ENCODE peak calls at places on chromosomes 13 and 19, in four cellular contexts. Q is tibial nerve, H is choroid plexus epithelial cell, U is epithelial cell of esophagus. E is an unnamed sample.
A peak's percentile ranks its signal among the peaks of the same experiment; 100 is the strongest.

GRCh38 chr19:22797040-22797439 is 13.1 kb upstream of the ZNF99 start:
- DNase-seq in Q (no peak), H (no peak), U (no peak), E (no peak)

GRCh38 chr19:17385878-17386611 is 8.0 kb downstream of the CCDC194 start:
- DNase-seq in Q (peak; percentile 33), H (peak; percentile 65), U (peak; percentile 51), E (peak; percentile 81)

GRCh38 chr19:39846176-39846677 is at the start of gene FBL:
- DNase-seq in Q (peak; percentile 90), H (peak; percentile 93), U (peak; percentile 92), E (peak; percentile 99)

GRCh38 chr13:110129539-110130186 is 177.3 kb downstream of the COL4A1 start:
- DNase-seq in Q (no peak), H (no peak), U (no peak), E (no peak)

GRCh38 chr19:31338069-31338767 is 11.0 kb downstream of the TSHZ3 start:
- DNase-seq in Q (no peak), H (peak; percentile 92), U (peak; percentile 23), E (peak; percentile 36)

GRCh38 chr19:33488826-33489225 is 32.8 kb downstream of the PEPD start:
- DNase-seq in Q (no peak), H (no peak), U (no peak), E (no peak)

GRCh38 chr13:74068471-74068870 is 65.7 kb downstream of the KLF12 start:
- DNase-seq in Q (no peak), H (no peak), U (no peak), E (no peak)

GRCh38 chr13:39417131-39417530 is 185.9 kb downstream of the LHFPL6 start:
- DNase-seq in Q (no peak), H (no peak), U (no peak), E (peak; percentile 51)

GRCh38 chr19:45305421-45305820 is 17.3 kb downstream of the CKM start:
- DNase-seq in Q (no peak), H (peak; percentile 58), U (no peak), E (no peak)

GRCh38 chr19:756232-756631 is 5.3 kb downstream of the MISP start:
- DNase-seq in Q (no peak), H (peak; percentile 52), U (peak; percentile 68), E (peak; percentile 7)

GRCh38 chr13:39410089-39410901 is 192.7 kb downstream of the LHFPL6 start:
- DNase-seq in Q (no peak), H (peak; percentile 93), U (no peak), E (peak; percentile 88)

GRCh38 chr19:35352177-35352447 is 4.4 kb downstream of the FFAR1 start:
- DNase-seq in Q (no peak), H (no peak), U (no peak), E (no peak)

GRCh38 chr19:16160445-16160942 is 12.8 kb downstream of the CIB3 start:
- DNase-seq in Q (no peak), H (no peak), U (no peak), E (no peak)

GRCh38 chr19:29714371-29714952 is 599 bp downstream of the C19orf12 start:
- DNase-seq in Q (no peak), H (no peak), U (no peak), E (no peak)

GRCh38 chr19:34507414-34508067 is 26.0 kb downstream of the WTIP start:
- DNase-seq in Q (no peak), H (no peak), U (no peak), E (no peak)

GRCh38 chr13:44128522-44128921 is 245.1 kb upstream of the SERP2 start:
- DNase-seq in Q (no peak), H (no peak), U (no peak), E (no peak)

GRCh38 chr13:48567521-48568331 is 34.8 kb upstream of the RCBTB2 start:
- DNase-seq in Q (no peak), H (peak; percentile 39), U (peak; percentile 44), E (peak; percentile 91)

GRCh38 chr13:79491715-79492114 is 10.8 kb downstream of the NDFIP2 start:
- DNase-seq in Q (no peak), H (peak; percentile 88), U (peak; percentile 96), E (peak; percentile 85)

GRCh38 chr13:76711515-76712182 is 174.6 kb downstream of the KCTD12 start:
- DNase-seq in Q (no peak), H (peak; percentile 96), U (peak; percentile 70), E (peak; percentile 95)

GRCh38 chr19:7894612-7895309 is 6.5 kb downstream of the LRRC8E start:
- DNase-seq in Q (no peak), H (no peak), U (peak; percentile 50), E (no peak)

GRCh38 chr13:95552539-95553270 is at the start of gene CLDN10:
- DNase-seq in Q (no peak), H (no peak), U (no peak), E (no peak)

GRCh38 chr13:60572003-60572792 is 175.2 kb downstream of the TDRD3 start:
- DNase-seq in Q (no peak), H (peak; percentile 87), U (peak; percentile 88), E (no peak)

GRCh38 chr19:7596191-7596937 is 701 bp downstream of the CAMSAP3 start:
- DNase-seq in Q (no peak), H (no peak), U (no peak), E (no peak)

GRCh38 chr19:39917561-39918182 is 16.8 kb downstream of the FCGBP start:
- DNase-seq in Q (no peak), H (no peak), U (no peak), E (no peak)

GRCh38 chr19:38974599-38975213 is 836 bp downstream of the FBXO17 start:
- DNase-seq in Q (no peak), H (no peak), U (no peak), E (peak; percentile 61)

GRCh38 chr19:13794388-13794751 is 873 bp upstream of the ZSWIM4 start:
- DNase-seq in Q (peak; percentile 58), H (peak; percentile 99), U (peak; percentile 68), E (peak; percentile 77)

GRCh38 chr13:80668452-80668851 is 327.5 kb upstream of the SPRY2 start:
- DNase-seq in Q (no peak), H (no peak), U (no peak), E (no peak)

GRCh38 chr13:107553838-107554237 is 661.5 kb downstream of the LIG4 start:
- DNase-seq in Q (no peak), H (peak; percentile 39), U (no peak), E (no peak)

GRCh38 chr13:60431108-60431700 is 34.2 kb downstream of the TDRD3 start:
- DNase-seq in Q (no peak), H (peak; percentile 85), U (peak; percentile 65), E (peak; percentile 82)

DNA sequence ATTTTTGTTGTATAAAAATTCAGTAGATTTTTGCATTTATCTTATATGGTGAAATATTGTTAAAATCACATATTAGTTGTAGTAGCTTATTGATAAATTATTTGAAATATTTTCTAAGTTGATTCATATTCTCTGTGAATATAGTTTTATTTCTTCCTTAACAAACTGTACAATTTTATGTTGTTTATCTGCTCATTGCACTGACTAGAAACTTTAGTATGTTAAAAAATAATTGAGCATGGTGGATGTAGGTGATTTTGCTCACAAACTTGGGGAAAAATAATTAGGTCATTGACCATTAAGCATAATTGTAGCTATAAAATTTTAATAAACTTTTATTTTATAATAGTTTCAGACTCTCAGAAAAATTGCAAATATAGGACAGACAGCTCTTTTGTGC is 1445.3 kb upstream of the MIR17HG start:
- DNase-seq in Q (no peak), H (no peak), U (no peak), E (no peak)
- H3K4me3 ChIP-seq in Q (no peak overlapping the region), H (no peak overlapping the region), U (no peak overlapping the region), E (no peak overlapping the region)

DNA sequence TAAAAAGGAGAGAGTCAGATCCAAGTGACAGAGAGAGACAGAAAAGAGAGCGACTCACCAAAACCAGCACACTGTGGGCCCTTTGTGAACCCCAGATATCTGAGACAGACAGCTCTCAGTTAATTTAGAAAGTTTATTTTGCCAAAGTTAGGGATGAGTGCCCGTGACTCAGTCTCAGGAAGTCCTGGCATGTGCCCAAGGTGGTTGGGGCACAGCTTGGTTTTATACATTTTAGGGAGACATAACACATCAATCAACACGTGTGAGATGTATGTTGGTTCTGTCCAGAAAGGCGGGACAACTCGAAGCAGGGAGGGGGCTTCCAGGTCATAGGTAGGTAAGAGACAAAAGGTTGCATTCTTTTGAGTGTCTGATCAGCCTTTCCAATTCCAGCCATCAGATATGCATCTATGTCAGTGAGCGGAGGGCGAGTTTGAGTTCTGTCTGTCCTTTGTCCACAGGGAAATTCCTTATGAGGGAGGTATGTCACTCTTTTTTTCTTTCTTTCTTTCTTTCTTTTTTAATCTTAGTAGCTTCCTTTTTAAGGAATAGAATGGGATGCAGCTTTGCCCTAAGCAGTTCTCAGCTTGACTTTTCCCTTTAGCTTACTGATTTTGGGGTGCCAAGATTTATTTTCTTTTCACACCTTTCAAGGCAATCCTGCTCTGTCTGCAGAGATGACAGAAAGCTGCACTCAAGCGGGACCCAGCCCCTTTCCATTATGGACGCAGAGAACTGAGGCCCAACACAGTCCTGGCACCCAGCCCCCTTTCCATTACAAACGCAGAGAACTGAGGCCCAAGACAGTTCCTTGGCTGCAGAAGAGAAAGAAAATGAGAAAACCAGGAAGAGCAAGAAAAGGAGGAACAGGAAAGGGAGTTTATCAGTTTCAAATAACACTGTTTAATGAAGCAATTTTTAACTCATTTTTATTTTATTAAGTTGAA is 37.1 kb upstream of the ATP11A start:
- DNase-seq in Q (no peak), H (no peak), U (peak; percentile 28), E (no peak)
- H3K4me3 ChIP-seq in Q (no peak overlapping the region), H (no peak overlapping the region), U (no peak overlapping the region), E (no peak overlapping the region)

GRCh38 chr19:18858906-18859646 is 27.3 kb downstream of the UPF1 start:
- DNase-seq in Q (no peak), H (no peak), U (no peak), E (no peak)
- H3K4me3 ChIP-seq in Q (no peak overlapping the region), H (no peak overlapping the region), U (no peak overlapping the region), E (no peak overlapping the region)

DNA sequence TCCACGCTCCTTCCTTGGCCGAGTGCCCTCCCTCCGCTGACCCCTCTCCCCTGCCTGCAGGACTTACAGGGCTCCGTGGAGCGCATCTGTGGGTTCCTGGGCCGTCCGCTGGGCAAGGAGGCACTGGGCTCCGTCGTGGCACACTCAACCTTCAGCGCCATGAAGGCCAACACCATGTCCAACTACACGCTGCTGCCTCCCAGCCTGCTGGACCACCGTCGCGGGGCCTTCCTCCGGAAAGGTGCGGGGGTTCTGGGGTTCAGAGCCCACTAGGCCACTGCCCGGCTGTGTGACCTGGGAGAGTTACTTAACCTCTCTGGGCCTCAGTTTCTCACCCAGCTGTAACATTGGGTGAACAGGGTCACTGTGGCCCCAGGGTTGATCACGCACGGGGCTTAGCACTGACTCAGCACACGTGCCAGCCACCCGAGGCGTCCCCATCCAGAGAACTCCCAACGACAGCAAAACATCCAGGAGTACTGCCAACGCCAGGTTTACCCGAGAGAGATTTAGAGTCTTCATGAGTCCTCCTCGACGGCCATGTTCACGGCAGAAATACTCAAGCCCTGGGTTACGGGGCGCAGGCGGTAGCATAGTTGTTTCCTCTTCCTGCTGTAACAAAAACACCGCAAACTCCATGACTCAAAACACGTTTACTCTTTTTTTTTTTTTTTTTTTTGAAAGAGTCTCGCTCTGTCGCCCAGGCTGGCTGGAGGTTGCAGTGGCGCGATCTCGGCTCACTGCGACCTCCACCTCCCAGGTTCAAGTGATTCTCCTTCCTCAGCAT is 9.7 kb upstream of the SPACA4 start:
- DNase-seq in Q (no peak), H (no peak), U (no peak), E (no peak)
- H3K4me3 ChIP-seq in Q (no peak overlapping the region), H (no peak overlapping the region), U (no peak overlapping the region), E (no peak overlapping the region)

DNA sequence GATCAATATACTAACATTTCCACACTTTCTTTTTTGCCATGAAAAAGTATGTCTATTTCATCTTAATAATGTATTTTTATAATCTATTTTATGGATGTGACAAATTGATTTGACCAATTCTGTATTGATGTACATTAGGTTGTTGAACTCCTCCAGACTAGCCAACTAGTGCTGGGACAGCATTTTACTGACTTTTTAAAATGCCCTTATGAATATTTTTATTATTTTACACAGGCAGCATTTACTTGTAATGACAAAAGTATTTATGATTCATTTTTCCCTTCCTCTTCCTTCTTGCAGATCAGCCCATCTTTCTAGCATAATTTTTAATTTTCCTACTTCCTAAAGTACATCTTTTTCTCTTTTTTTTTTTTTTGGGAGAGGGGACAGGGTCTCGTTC is 918 bp upstream of the FUZ start:
- DNase-seq in Q (no peak), H (no peak), U (no peak), E (peak; percentile 40)
- H3K4me3 ChIP-seq in Q (no peak overlapping the region), H (peak overlapping the region; percentile 76), U (peak overlapping the region; percentile 88), E (peak overlapping the region; percentile 99)

E was measured in adipocyte.